ENCODE peak calls at places on chromosomes 7 and 10, in ten cellular contexts. B, U, J, D, P, Z, E, A, R and Y are unnamed samples.

GRCh38 chr7:69002416-69002815 is 595.9 kb upstream of the AUTS2 start:
- DNase-seq in D (no peak), R (no peak), J (no peak), A (no peak), B (peak; percentile 94), E (no peak), P (no peak), Z (peak; percentile 38), U (peak; percentile 56), Y (no peak)

GRCh38 chr7:10468908-10469307 is 504.8 kb upstream of the PHF14 start:
- DNase-seq in A (no peak), Z (no peak), D (no peak), U (no peak), E (no peak), B (no peak), R (no peak), J (no peak), P (no peak), Y (no peak)

GRCh38 chr10:125343118-125343752 is 182.9 kb upstream of the CTBP2 start:
- DNase-seq in U (peak; percentile 3), P (no peak), Z (peak; percentile 39), B (peak; percentile 1), E (peak; percentile 3), R (peak; percentile 17), A (no peak), D (peak; percentile 14), J (no peak), Y (peak; percentile 36)

GRCh38 chr7:132494474-132494873 is 81.8 kb downstream of the PLXNA4 start:
- DNase-seq in A (no peak), Z (no peak), J (no peak), R (no peak), D (no peak), B (no peak), E (no peak), P (no peak), U (no peak), Y (no peak)

GRCh38 chr7:143408686-143409551 is at the start of gene EPHA1:
- DNase-seq in D (peak; percentile 77), B (no peak), A (no peak), Z (no peak), P (no peak), E (no peak), J (no peak), U (no peak), R (peak; percentile 42), Y (no peak)

GRCh38 chr10:93028881-93029280 is 31.7 kb upstream of the CYP26C1 start:
- DNase-seq in Z (peak; percentile 79), J (no peak), B (peak; percentile 25), E (no peak), D (no peak), R (no peak), A (no peak), P (no peak), U (no peak), Y (no peak)

GRCh38 chr7:70834424-70834823 is 297.5 kb upstream of the GALNT17 start:
- DNase-seq in U (no peak), B (no peak), P (no peak), E (no peak), D (no peak), R (no peak), A (no peak), Z (no peak), J (no peak), Y (no peak)

GRCh38 chr10:116382290-116382689 is 45.4 kb upstream of the PNLIPRP3 start:
- DNase-seq in A (no peak), D (no peak), P (no peak), E (no peak), Z (no peak), U (no peak), J (no peak), R (no peak), B (no peak), Y (no peak)

GRCh38 chr7:98671733-98672331 is 54.7 kb downstream of the NPTX2 start:
- DNase-seq in Z (no peak), R (no peak), U (no peak), P (no peak), B (no peak), J (no peak), A (no peak), E (no peak), D (no peak), Y (no peak)

GRCh38 chr10:110641256-110641655 is 2.9 kb upstream of the RBM20 start:
- DNase-seq in E (no peak), D (no peak), U (no peak), B (peak; percentile 78), A (no peak), R (peak; percentile 53), J (no peak), P (no peak), Z (peak; percentile 34), Y (peak; percentile 74)

GRCh38 chr10:42950606-42951485 is 126.0 kb upstream of the RET start:
- DNase-seq in J (no peak), B (no peak), E (no peak), P (no peak), R (no peak), D (no peak), A (no peak), Z (no peak), U (no peak), Y (no peak)

GRCh38 chr7:11461999-11462398 is 370.0 kb downstream of the THSD7A start:
- DNase-seq in P (no peak), E (no peak), Z (no peak), D (no peak), R (no peak), J (no peak), U (no peak), B (no peak), A (no peak), Y (no peak)

GRCh38 chr10:113026679-113027078 is 76.6 kb downstream of the TCF7L2 start:
- DNase-seq in D (no peak), P (no peak), E (no peak), B (peak; percentile 53), R (no peak), J (no peak), A (no peak), Z (no peak), U (peak; percentile 63), Y (no peak)

GRCh38 chr10:111207525-111207924 is 130.7 kb downstream of the ADRA2A start:
- DNase-seq in R (no peak), U (no peak), A (no peak), Z (no peak), P (no peak), B (no peak), J (no peak), E (no peak), D (no peak), Y (no peak)

GRCh38 chr7:34061175-34061574 is 155.8 kb downstream of the BMPER start:
- DNase-seq in R (no peak), U (peak; percentile 55), P (no peak), D (no peak), A (no peak), B (peak; percentile 72), E (no peak), J (no peak), Z (peak; percentile 94), Y (no peak)

GRCh38 chr7:158944950-158945349 is 88.6 kb downstream of the DYNC2I1 start:
- DNase-seq in J (no peak), D (no peak), E (no peak), U (no peak), R (no peak), P (no peak), Z (no peak), A (no peak), B (no peak), Y (no peak)

GRCh38 chr7:156585025-156585648 is 55.4 kb upstream of the RNF32 start:
- DNase-seq in D (no peak), R (no peak), J (no peak), U (no peak), A (no peak), Z (no peak), E (no peak), P (no peak), B (no peak), Y (no peak)

GRCh38 chr10:100878291-100878910 is 34.4 kb upstream of the SLF2 start:
- DNase-seq in R (peak; percentile 71), P (no peak), Z (peak; percentile 72), E (peak; percentile 75), A (no peak), B (peak; percentile 88), U (peak; percentile 64), D (peak; percentile 41), J (peak; percentile 45), Y (peak; percentile 72)